ENCODE peak calls at places on chromosome 21, in ten cellular contexts. E is CD8-positive, alpha-beta T cell; P is IMR-90; Y is thoracic aorta; S is astrocyte of the spinal cord; K is tibial artery; M is transverse colon; A is cardiac muscle cell; F is prostate gland; T is testis. O is an unnamed sample.

GRCh38 chr21:15514073-15514946 is 215.5 kb upstream of the USP25 start:
- DNase-seq in P (no peak), A (no peak), F (no peak), S (no peak), M (peak; percentile 52), E (peak; percentile 76), Y (no peak), K (no peak), T (no peak), O (no peak)

GRCh38 chr21:44370027-44370735 is 16.8 kb downstream of the TRPM2 start:
- DNase-seq in P (peak; percentile 7), Y (no peak), T (peak; percentile 73), M (no peak), E (no peak), K (no peak), F (no peak), S (no peak), A (peak; percentile 82), O (peak; percentile 33)

GRCh38 chr21:17854771-17855170 is 35.6 kb upstream of the C21orf91 start:
- DNase-seq in T (no peak), A (no peak), M (no peak), Y (no peak), P (no peak), K (no peak), S (no peak), E (no peak), F (no peak), O (no peak)

GRCh38 chr21:39119696-39120290 is 63.5 kb downstream of the PSMG1 start:
- DNase-seq in E (no peak), S (no peak), T (no peak), M (no peak), F (no peak), P (no peak), Y (no peak), K (no peak), A (no peak), O (no peak)

GRCh38 chr21:27734146-27734545 is 767.3 kb upstream of the ADAMTS5 start:
- DNase-seq in M (no peak), S (peak; percentile 87), A (no peak), K (no peak), Y (no peak), E (no peak), T (no peak), F (no peak), P (peak; percentile 91), O (peak; percentile 17)

GRCh38 chr21:17925000-17925610 is 105.9 kb upstream of the C21orf91 start:
- DNase-seq in A (peak; percentile 84), K (peak; percentile 34), P (peak; percentile 54), E (peak; percentile 57), S (peak; percentile 57), Y (no peak), F (peak; percentile 55), M (peak; percentile 42), T (peak; percentile 83), O (peak; percentile 5)

GRCh38 chr21:39441502-39442475 is 3.8 kb downstream of the LCA5L start:
- DNase-seq in S (peak; percentile 51), Y (no peak), E (no peak), F (no peak), A (peak; percentile 66), P (peak; percentile 68), T (no peak), K (no peak), M (no peak), O (no peak)

GRCh38 chr21:15140321-15141019 is 75.7 kb upstream of the NRIP1 start:
- DNase-seq in E (no peak), M (peak; percentile 89), K (no peak), F (no peak), A (peak; percentile 15), S (no peak), T (peak; percentile 74), P (no peak), Y (no peak), O (no peak)

GRCh38 chr21:41280115-41280919 is 36.3 kb upstream of the FAM3B start:
- DNase-seq in Y (no peak), T (no peak), P (peak; percentile 85), E (no peak), M (no peak), S (no peak), F (no peak), K (no peak), A (no peak), O (peak; percentile 89)

GRCh38 chr21:41282412-41282811 is 34.2 kb upstream of the FAM3B start:
- DNase-seq in Y (no peak), F (no peak), M (no peak), K (no peak), P (no peak), A (no peak), S (no peak), T (no peak), E (no peak), O (no peak)

DNA sequence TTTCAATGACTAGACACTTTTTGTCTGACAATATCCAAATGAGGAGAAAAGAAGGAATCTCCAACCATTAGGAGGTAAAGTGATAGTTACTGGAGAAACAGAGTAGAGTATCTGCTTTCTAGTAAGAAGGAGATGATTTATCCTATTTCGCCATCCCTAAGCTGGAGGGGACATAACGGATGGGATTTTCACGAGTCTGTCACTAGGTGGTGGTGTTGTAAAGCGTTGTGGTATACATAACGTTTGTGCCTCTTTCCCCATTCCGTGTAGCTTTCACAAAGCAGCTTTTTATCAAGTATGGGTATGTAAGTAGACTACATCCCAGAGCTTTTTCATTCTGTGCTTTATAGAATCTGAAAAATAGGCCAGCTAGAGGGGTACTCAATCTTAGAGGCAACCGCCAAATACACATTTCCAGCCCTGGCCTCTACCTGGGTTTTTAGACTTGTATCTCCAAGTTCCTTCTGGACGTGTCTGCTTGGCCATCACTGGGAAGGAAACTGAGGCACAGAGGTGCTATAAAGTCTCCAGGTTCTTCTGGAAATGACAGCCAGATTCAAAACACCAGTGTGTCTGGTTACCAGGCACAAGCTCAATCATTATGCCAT is 33.3 kb upstream of the FAM3B start:
- DNase-seq in K (no peak), P (peak; percentile 87), T (peak; percentile 68), A (peak; percentile 75), M (peak; percentile 50), F (peak; percentile 72), E (peak; percentile 55), Y (no peak), S (peak; percentile 75), O (peak; percentile 81)
- TF ChIP-seq CTCF in K (peak; percentile 80), P (peak; percentile 93), T (peak; percentile 72), A (peak; percentile 78), M (peak; percentile 69), F (no peak), E (peak; percentile 98), Y (peak; percentile 67), S (peak; percentile 72), O (peak; percentile 81)

GRCh38 chr21:29271927-29272333 is 26.8 kb upstream of the BACH1 start:
- DNase-seq in P (no peak), F (no peak), M (no peak), A (no peak), Y (no peak), K (no peak), S (no peak), T (peak; percentile 21), E (no peak), O (peak; percentile 45)
- H3K4me3 ChIP-seq in P (no peak overlapping the region), F (no peak overlapping the region), M (no peak overlapping the region), A (no peak overlapping the region), Y (no peak overlapping the region), K (no peak overlapping the region), S (no peak overlapping the region), T (no peak overlapping the region), E (no peak overlapping the region), O (no peak overlapping the region)

DNA sequence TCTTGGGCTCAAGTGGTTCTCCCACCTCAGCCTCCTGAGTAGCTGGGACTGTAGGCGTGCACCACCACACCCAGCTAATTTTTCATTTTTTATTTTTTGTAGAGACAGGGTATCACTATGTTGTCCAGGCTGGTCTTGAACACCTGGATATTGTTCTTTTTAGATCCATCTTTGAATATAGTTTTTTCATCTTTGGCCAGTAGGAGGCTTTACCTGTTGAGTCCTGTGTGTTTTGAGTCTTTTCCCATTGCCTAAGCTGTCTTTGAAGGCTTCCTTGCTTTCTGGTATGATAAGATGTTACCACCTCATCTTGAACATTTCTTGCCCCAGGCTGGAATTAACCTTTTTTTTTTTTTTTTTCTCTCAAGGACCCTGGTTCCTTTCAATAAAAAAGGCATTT is 387.8 kb upstream of the RUNX1 start:
- DNase-seq in A (no peak), T (no peak), Y (no peak), P (no peak), M (no peak), E (no peak), F (no peak), S (no peak), K (no peak), O (no peak)
- TF ChIP-seq CTCF in A (no peak), T (no peak), Y (no peak), P (no peak), M (no peak), E (no peak), F (no peak), S (peak; percentile 5), K (no peak), O (peak; percentile 7)

GRCh38 chr21:42063206-42063577 is 7.9 kb upstream of the UMODL1 start:
- DNase-seq in K (no peak), S (no peak), P (no peak), T (no peak), Y (no peak), M (peak; percentile 71), F (no peak), E (peak; percentile 73), A (no peak), O (no peak)

GRCh38 chr21:42061866-42062542 is 9.1 kb upstream of the UMODL1 start:
- DNase-seq in T (no peak), M (peak; percentile 41), Y (no peak), K (no peak), E (no peak), P (no peak), S (no peak), A (no peak), F (no peak), O (no peak)

GRCh38 chr21:42062543-42063022 is 8.5 kb upstream of the UMODL1 start:
- DNase-seq in E (peak; percentile 96), Y (no peak), S (no peak), F (no peak), M (peak; percentile 76), T (peak; percentile 28), K (peak; percentile 59), A (no peak), P (no peak), O (no peak)

GRCh38 chr21:42061195-42061865 is 9.8 kb upstream of the UMODL1 start:
- DNase-seq in S (no peak), A (no peak), P (no peak), Y (no peak), K (peak; percentile 41), F (no peak), E (peak; percentile 75), M (peak; percentile 70), T (no peak), O (no peak)

DNA sequence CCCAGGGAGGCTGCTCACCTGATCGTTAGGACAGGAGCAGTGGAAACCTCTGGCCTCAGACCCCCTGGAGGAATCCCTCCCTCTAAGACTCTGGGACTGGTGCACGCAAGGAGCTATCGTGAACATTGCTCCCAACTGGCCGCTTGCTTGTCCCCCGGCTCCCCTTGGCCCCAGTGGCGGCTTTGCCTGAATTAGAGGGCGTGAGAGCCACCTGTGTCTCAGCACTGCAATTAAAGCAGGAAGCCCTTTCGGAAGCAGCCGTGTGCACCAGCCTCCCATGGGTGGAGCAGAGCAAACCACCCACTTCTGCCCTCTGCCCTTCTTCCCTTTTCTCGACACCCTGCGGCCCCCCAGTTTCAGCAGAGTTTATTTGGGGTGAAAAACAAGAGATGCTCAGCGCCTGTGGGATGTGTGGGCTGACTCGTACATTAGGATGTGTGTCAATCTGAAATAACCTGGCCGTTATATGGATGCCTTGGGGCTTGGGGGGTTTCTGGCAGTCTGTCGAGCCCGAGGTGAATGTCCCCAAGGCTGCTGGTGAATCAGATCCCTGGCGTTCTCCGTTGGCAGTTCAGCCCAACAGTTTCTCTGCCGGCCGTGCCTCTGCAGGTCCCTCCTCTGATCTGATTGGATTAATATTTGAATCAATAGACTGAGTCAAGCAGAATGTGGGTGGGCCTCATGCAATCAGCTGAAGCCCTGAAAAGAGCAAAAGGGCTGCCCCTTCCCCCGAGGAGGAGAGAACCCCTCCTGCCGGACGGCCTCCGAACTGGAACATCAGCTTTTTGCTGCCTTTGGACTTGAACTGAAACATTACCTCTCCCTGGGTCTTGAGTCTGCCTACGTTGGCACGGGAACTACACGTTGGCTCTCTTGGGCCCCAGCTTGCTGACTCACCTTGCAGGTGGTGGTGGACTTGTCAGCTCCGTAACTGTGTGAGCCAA is 7.3 kb upstream of the UMODL1 start:
- DNase-seq in M (peak; percentile 71), Y (no peak), K (no peak), T (no peak), S (no peak), P (no peak), A (no peak), E (peak; percentile 84), F (peak; percentile 57), O (no peak)
- H3K4me3 ChIP-seq in M (no peak overlapping the region), Y (peak overlapping the region; percentile 5), K (no peak overlapping the region), T (no peak overlapping the region), S (no peak overlapping the region), P (no peak overlapping the region), A (no peak overlapping the region), E (peak overlapping the region; percentile 56), F (no peak overlapping the region), O (no peak overlapping the region)